ENCODE peak calls at places on chromosomes 2 and 18, in four cellular contexts. S, L, R and X are unnamed samples.

GRCh38 chr2:8361930-8362329 is 319.9 kb upstream of the ID2 start:
- DNase-seq in R (no peak), S (no peak), L (no peak), X (no peak)

GRCh38 chr18:76986391-76986790 is 146.2 kb downstream of the MBP start:
- DNase-seq in S (no peak), R (no peak), L (no peak), X (no peak)

GRCh38 chr2:236123716-236124115 is 44.5 kb downstream of the GBX2 start:
- DNase-seq in R (no peak), S (no peak), L (no peak), X (no peak)

GRCh38 chr2:236657801-236658200 is 88.2 kb downstream of the ACKR3 start:
- DNase-seq in S (no peak), L (no peak), R (no peak), X (no peak)

GRCh38 chr2:154623819-154624218 is 74.7 kb upstream of the KCNJ3 start:
- DNase-seq in R (no peak), L (no peak), S (no peak), X (no peak)

GRCh38 chr2:237697586-237698337 is 70.4 kb downstream of the LRRFIP1 start:
- DNase-seq in S (no peak), L (no peak), R (no peak), X (no peak)

GRCh38 chr2:27050281-27050995 is 1.0 kb upstream of the AGBL5 start:
- DNase-seq in L (peak; percentile 96), S (peak; percentile 72), R (peak; percentile 81), X (peak; percentile 91)

GRCh38 chr2:219542931-219543595 is 546 bp downstream of the CHPF start:
- DNase-seq in S (no peak), L (no peak), R (no peak), X (no peak)

GRCh38 chr2:85501244-85501643 is 37.7 kb upstream of the MAT2A start:
- DNase-seq in R (no peak), L (no peak), S (no peak), X (no peak)

GRCh38 chr2:219571311-219572236 is at the start of gene OBSL1:
- DNase-seq in S (no peak), L (peak; percentile 60), R (peak; percentile 69), X (peak; percentile 87)

GRCh38 chr2:207505728-207506127 is 24.0 kb upstream of the CREB1 start:
- DNase-seq in R (no peak), S (no peak), L (no peak), X (no peak)

GRCh38 chr2:204931562-204931961 is 386.3 kb downstream of the PARD3B start:
- DNase-seq in L (no peak), R (no peak), S (no peak), X (no peak)

GRCh38 chr2:9895669-9896068 is 52.4 kb downstream of the TAF1B start:
- DNase-seq in S (no peak), R (no peak), L (no peak), X (no peak)

GRCh38 chr2:72136349-72136748 is 11.3 kb downstream of the CYP26B1 start:
- DNase-seq in S (no peak), R (no peak), L (peak; percentile 21), X (no peak)

GRCh38 chr2:237072067-237072931 is 13.4 kb upstream of the COPS8 start:
- DNase-seq in L (peak; percentile 77), S (no peak), R (no peak), X (peak; percentile 81)

GRCh38 chr18:77151791-77152517 is 19.4 kb upstream of the MBP start:
- DNase-seq in R (no peak), S (no peak), L (no peak), X (no peak)

GRCh38 chr2:39313575-39313974 is 69.8 kb upstream of the CDKL4 start:
- DNase-seq in R (no peak), L (no peak), S (no peak), X (no peak)

GRCh38 chr2:172889287-172889686 is 153.6 kb downstream of the RAPGEF4 start:
- DNase-seq in L (no peak), R (no peak), S (no peak), X (no peak)

GRCh38 chr2:133497261-133497893 is 70.9 kb downstream of the NCKAP5 start:
- DNase-seq in R (no peak), S (no peak), L (no peak), X (no peak)

GRCh38 chr18:76981388-76981968 is 151.1 kb downstream of the MBP start:
- DNase-seq in L (no peak), S (no peak), R (no peak), X (no peak)

GRCh38 chr2:216660496-216660895 is 27.3 kb downstream of the IGFBP2 start:
- DNase-seq in R (no peak), S (no peak), L (no peak), X (no peak)

GRCh38 chr2:24917086-24917485 is 3.0 kb downstream of the ADCY3 start:
- DNase-seq in L (no peak), R (no peak), S (no peak), X (peak; percentile 42)

GRCh38 chr18:24964213-24964612 is 387.8 kb downstream of the ZNF521 start:
- DNase-seq in R (peak; percentile 35), L (no peak), S (no peak), X (no peak)

GRCh38 chr18:32891797-32892196 is 119.0 kb upstream of the KLHL14 start:
- DNase-seq in L (no peak), S (no peak), R (no peak), X (no peak)

GRCh38 chr2:39860538-39860937 is 81.5 kb upstream of the THUMPD2 start:
- DNase-seq in R (no peak), S (no peak), L (no peak), X (no peak)

GRCh38 chr2:33441235-33441810 is 35.1 kb upstream of the RASGRP3 start:
- DNase-seq in L (no peak), R (peak; percentile 45), S (no peak), X (peak; percentile 82)

GRCh38 chr2:217919781-217920351 is 82.9 kb downstream of the TNS1 start:
- DNase-seq in S (no peak), R (no peak), L (no peak), X (peak; percentile 72)

GRCh38 chr2:82260521-82260920 is 1956.0 kb upstream of the LRRTM1 start:
- DNase-seq in S (no peak), R (no peak), L (no peak), X (no peak)

GRCh38 chr18:22228930-22229329 is 59.5 kb downstream of the GATA6 start:
- DNase-seq in L (no peak), R (no peak), S (no peak), X (no peak)

GRCh38 chr2:118150294-118150693 is 62.0 kb downstream of the INSIG2 start:
- DNase-seq in R (no peak), S (no peak), L (no peak), X (no peak)

GRCh38 chr2:37665622-37666362 is 5.7 kb downstream of the CDC42EP3 start:
- DNase-seq in R (no peak), L (no peak), S (no peak), X (no peak)

GRCh38 chr2:88554189-88554588 is 73.1 kb downstream of the EIF2AK3 start:
- DNase-seq in L (no peak), R (no peak), S (no peak), X (no peak)

GRCh38 chr2:226273440-226273839 is 526.2 kb downstream of the IRS1 start:
- DNase-seq in L (no peak), R (no peak), S (no peak), X (no peak)

GRCh38 chr2:40093036-40093673 is 314.1 kb upstream of the THUMPD2 start:
- DNase-seq in S (no peak), L (no peak), R (no peak), X (no peak)

GRCh38 chr2:150162241-150162942 is 325.1 kb downstream of the RND3 start:
- DNase-seq in L (no peak), S (no peak), R (no peak), X (no peak)

GRCh38 chr18:564708-565561 is 15.2 kb upstream of the CETN1 start:
- DNase-seq in L (no peak), S (no peak), R (no peak), X (no peak)

GRCh38 chr2:131016826-131017596 is 76.2 kb downstream of the FAM168B start:
- DNase-seq in R (no peak), S (no peak), L (no peak), X (no peak)

GRCh38 chr18:8520266-8520665 is 89.0 kb upstream of the RAB12 start:
- DNase-seq in L (no peak), R (no peak), S (no peak), X (no peak)

GRCh38 chr18:8522756-8523155 is 86.5 kb upstream of the RAB12 start:
- DNase-seq in L (no peak), R (no peak), S (no peak), X (no peak)

GRCh38 chr18:8526316-8526715 is 82.9 kb upstream of the RAB12 start:
- DNase-seq in L (no peak), S (no peak), R (no peak), X (no peak)

GRCh38 chr18:8529609-8530008 is 79.6 kb upstream of the RAB12 start:
- DNase-seq in S (no peak), L (no peak), R (no peak), X (peak; percentile 45)

GRCh38 chr18:8525692-8526091 is 83.5 kb upstream of the RAB12 start:
- DNase-seq in R (no peak), S (no peak), L (no peak), X (no peak)
- TF ChIP-seq CTCF in R (no peak), S (no peak), L (no peak), X (no peak)

GRCh38 chr18:57806891-57807280 is 3.8 kb upstream of the ATP8B1 start:
- DNase-seq in S (no peak), R (no peak), L (no peak), X (peak; percentile 60)
- H3K4me1 ChIP-seq in S (no peaks in the 10 kb centered on the region), R (peaks cover 28% of the 10 kb centered on the region), L (no peaks in the 10 kb centered on the region), X (peaks cover 10% of the 10 kb centered on the region)

GRCh38 chr2:175309799-175310198 is 128.3 kb upstream of the ATP5MC3 start:
- DNase-seq in L (no peak), R (no peak), S (no peak), X (no peak)
- TF ChIP-seq CTCF in L (no peak), R (no peak), S (no peak), X (no peak)

DNA sequence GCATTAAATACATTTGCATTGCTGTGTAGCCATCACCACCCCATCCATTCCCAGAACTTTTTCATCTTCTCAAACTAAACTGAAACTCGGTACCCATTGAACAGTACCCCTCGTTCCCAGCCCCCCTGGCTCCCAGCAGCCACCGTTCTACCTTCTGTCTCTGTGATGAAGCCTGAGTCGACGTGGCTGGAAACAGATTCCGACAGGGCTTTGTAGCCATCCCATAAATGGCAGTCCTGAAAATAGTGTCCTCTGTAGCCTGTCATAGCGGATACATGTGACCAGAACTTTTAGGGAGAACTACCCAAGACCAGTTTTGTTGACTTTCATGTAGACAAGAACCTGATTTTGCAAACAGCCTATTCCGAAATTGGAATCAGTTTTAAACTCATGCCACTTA is 59.1 kb downstream of the TSHZ1 start:
- DNase-seq in S (no peak), R (no peak), L (no peak), X (no peak)
- H3K4me1 ChIP-seq in S (no peaks in the 10 kb centered on the region), R (peaks cover 22% of the 10 kb centered on the region), L (no peaks in the 10 kb centered on the region), X (no peaks in the 10 kb centered on the region)

DNA sequence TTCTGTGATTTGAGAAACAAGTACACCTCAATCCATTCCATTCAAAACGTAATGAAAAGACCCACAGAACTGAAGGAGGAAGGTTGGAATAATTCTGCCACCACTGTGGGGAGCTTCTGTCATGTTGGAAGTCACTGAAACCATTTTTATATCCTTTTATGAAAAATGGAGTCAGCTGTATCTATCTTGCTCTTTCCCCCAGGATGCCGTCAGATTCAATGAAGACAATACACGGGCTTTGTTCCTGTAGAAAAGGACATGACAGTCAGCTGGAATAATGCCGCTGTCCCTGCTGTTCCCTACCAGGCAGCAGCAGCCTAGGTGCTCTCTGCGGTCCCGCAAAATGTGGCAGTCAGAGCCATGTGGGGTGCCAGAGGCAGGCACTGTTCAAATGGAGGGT is 52.5 kb upstream of the APCDD1 start:
- DNase-seq in L (no peak), S (no peak), R (no peak), X (no peak)
- TF ChIP-seq CTCF in L (no peak), S (no peak), R (no peak), X (no peak)